ENCODE peak calls at places on chromosome 6, in five cellular contexts. One of them, this sample, is unnamed.

GRCh38 chr6:91476000-91476399 is 889.1 kb upstream of the MAP3K7 start:
- DNase-seq in endothelial cell of umbilical vein: peak
- DNase-seq in Karpas-422: no peak
- DNase-seq in GM23248: no peak
- DNase-seq in mammary epithelial cell: peak
- DNase-seq in this sample: peak

GRCh38 chr6:167835260-167835659 is 8.5 kb downstream of the AFDN start:
- DNase-seq in endothelial cell of umbilical vein: no peak
- DNase-seq in Karpas-422: no peak
- DNase-seq in GM23248: no peak
- DNase-seq in mammary epithelial cell: no peak
- DNase-seq in this sample: no peak

GRCh38 chr6:113383701-113384100 is 473.4 kb upstream of the MARCKS start:
- DNase-seq in endothelial cell of umbilical vein: no peak
- DNase-seq in Karpas-422: no peak
- DNase-seq in GM23248: no peak
- DNase-seq in mammary epithelial cell: no peak
- DNase-seq in this sample: no peak

GRCh38 chr6:143773503-143773902 is 69.6 kb upstream of the LTV1 start:
- DNase-seq in endothelial cell of umbilical vein: no peak
- DNase-seq in Karpas-422: no peak
- DNase-seq in GM23248: peak
- DNase-seq in mammary epithelial cell: no peak
- DNase-seq in this sample: no peak

GRCh38 chr6:41344865-41345264 is 9.5 kb downstream of the NCR2 start:
- DNase-seq in endothelial cell of umbilical vein: no peak
- DNase-seq in Karpas-422: no peak
- DNase-seq in GM23248: no peak
- DNase-seq in mammary epithelial cell: no peak
- DNase-seq in this sample: no peak

GRCh38 chr6:78629836-78630235 is 237.5 kb upstream of the IRAK1BP1 start:
- DNase-seq in endothelial cell of umbilical vein: no peak
- DNase-seq in Karpas-422: no peak
- DNase-seq in GM23248: no peak
- DNase-seq in mammary epithelial cell: no peak
- DNase-seq in this sample: no peak

GRCh38 chr6:110255356-110255755 is 75.1 kb downstream of the CDC40 start:
- DNase-seq in endothelial cell of umbilical vein: peak
- DNase-seq in Karpas-422: peak
- DNase-seq in GM23248: peak
- DNase-seq in mammary epithelial cell: peak
- DNase-seq in this sample: peak

GRCh38 chr6:17867880-17868279 is 119.6 kb downstream of the KIF13A start:
- DNase-seq in endothelial cell of umbilical vein: peak
- DNase-seq in Karpas-422: no peak
- DNase-seq in GM23248: peak
- DNase-seq in mammary epithelial cell: peak
- DNase-seq in this sample: peak

GRCh38 chr6:13383280-13384163 is 55.2 kb upstream of the TBC1D7 start:
- DNase-seq in endothelial cell of umbilical vein: no peak
- DNase-seq in Karpas-422: no peak
- DNase-seq in GM23248: peak
- DNase-seq in mammary epithelial cell: peak
- DNase-seq in this sample: peak

GRCh38 chr6:87907521-87907920 is 140.1 kb upstream of the SPACA1 start:
- DNase-seq in endothelial cell of umbilical vein: no peak
- DNase-seq in Karpas-422: no peak
- DNase-seq in GM23248: peak
- DNase-seq in mammary epithelial cell: peak
- DNase-seq in this sample: no peak

GRCh38 chr6:144346719-144347446 is 61.7 kb downstream of the UTRN start:
- DNase-seq in endothelial cell of umbilical vein: peak
- DNase-seq in Karpas-422: no peak
- DNase-seq in GM23248: peak
- DNase-seq in mammary epithelial cell: peak
- DNase-seq in this sample: peak

GRCh38 chr6:109867009-109867969 is 110.8 kb upstream of the GPR6 start:
- DNase-seq in endothelial cell of umbilical vein: peak
- DNase-seq in Karpas-422: no peak
- DNase-seq in GM23248: peak
- DNase-seq in mammary epithelial cell: no peak
- DNase-seq in this sample: no peak

DNA sequence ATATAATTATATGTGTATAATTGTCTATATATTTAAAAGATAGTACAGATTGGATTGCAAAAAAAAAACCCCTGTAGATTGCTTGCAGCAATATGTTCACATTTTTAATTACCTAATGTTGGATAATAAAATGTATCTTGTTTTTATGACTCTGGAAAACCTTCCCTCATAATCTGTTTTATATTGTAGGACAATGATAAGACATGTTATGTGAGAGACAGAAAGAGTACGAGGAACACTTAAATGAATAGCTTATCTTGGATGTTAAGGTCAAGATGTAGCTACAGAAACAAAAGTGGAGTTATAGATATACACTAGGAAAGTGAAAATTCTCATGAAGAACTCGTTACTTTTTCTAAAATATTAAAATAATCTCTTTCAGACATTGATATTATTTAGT is 691.6 kb upstream of the IMPG1 start:
- DNase-seq in endothelial cell of umbilical vein: no peak
- DNase-seq in Karpas-422: no peak
- DNase-seq in GM23248: no peak
- DNase-seq in mammary epithelial cell: no peak
- DNase-seq in this sample: no peak
- H3K9ac ChIP-seq in endothelial cell of umbilical vein: no peak
- H3K9ac ChIP-seq in Karpas-422: no peak
- H3K9ac ChIP-seq in GM23248: no peak
- H3K9ac ChIP-seq in mammary epithelial cell: no peak
- H3K9ac ChIP-seq in this sample: no peak

DNA sequence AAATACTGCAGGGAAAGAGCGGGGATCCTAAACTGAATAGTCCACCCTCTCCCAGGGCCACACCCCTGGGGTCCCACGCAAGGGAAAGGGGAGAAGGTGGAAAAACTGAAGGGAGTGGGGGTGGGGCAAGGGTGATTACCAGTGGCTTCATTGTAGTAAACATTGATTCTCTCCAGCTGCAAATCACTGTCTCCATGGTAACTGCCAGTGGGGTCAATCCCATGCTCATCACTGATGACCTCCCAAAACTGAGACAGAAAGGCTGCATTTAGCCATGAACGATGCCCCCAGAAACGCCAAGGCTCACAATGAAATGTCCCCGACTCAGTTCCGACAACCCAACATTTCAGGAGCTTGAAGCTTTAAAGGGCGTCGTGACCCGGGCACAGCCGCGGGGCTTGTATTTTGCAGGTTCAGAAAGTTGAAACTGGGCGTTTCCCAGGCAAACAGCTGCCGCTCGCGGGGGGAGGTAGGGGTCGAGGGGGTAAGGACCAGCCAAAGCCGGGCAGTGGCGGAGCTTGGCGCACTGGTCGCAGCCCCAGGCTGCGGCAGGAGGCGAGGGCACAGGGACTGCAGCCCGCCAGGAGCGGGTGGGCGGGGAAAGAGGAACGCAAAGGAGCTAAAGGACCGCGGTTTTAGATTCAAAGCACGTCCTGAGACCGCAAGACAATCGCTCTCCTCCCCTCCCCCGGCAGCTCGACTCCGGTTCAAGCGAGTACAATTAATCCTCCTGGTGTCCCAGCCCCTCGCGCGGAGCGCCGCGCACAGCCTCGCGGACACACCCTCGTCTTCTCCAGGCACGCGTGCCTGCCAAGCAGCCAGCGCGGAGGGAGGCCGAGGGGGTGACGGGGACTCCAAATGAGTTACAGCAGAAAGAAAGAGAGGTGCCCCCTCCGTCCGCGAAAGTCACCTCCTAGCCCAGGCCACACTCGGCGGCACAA is 761 bp downstream of the TUBB2B start:
- DNase-seq in endothelial cell of umbilical vein: no peak
- DNase-seq in Karpas-422: no peak
- DNase-seq in GM23248: peak
- DNase-seq in mammary epithelial cell: no peak
- DNase-seq in this sample: no peak
- H3K9ac ChIP-seq in endothelial cell of umbilical vein: no peak
- H3K9ac ChIP-seq in Karpas-422: no peak
- H3K9ac ChIP-seq in GM23248: peak
- H3K9ac ChIP-seq in mammary epithelial cell: no peak
- H3K9ac ChIP-seq in this sample: no peak

DNA sequence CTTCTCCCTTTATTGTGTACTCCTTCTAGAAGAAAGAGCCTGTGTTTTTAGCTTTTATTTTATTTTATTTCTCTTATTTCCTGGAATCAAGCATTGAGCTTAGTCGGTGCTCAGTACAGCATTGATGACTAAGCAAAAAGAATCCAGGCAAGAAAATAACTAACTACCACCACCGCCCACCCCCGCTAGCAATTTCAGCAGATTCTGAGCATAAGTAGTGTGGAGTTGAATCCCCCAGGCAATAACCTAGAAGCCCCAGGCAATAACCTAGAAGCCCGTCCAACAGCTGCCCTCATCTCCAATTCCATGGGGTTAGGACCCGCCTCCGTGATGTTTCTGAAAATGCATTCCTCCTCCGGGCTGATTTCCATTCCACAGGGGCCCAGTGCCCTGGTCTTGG is 258.0 kb upstream of the TAB2 start:
- DNase-seq in endothelial cell of umbilical vein: no peak
- DNase-seq in Karpas-422: no peak
- DNase-seq in GM23248: no peak
- DNase-seq in mammary epithelial cell: no peak
- DNase-seq in this sample: no peak
- H3K9ac ChIP-seq in endothelial cell of umbilical vein: no peak
- H3K9ac ChIP-seq in Karpas-422: no peak
- H3K9ac ChIP-seq in GM23248: no peak
- H3K9ac ChIP-seq in mammary epithelial cell: no peak
- H3K9ac ChIP-seq in this sample: no peak

GRCh38 chr6:161008245-161008644 is 16.7 kb downstream of the MAP3K4 start:
- DNase-seq in endothelial cell of umbilical vein: no peak
- DNase-seq in Karpas-422: no peak
- DNase-seq in GM23248: no peak
- DNase-seq in mammary epithelial cell: no peak
- DNase-seq in this sample: no peak

GRCh38 chr6:161010418-161010817 is 18.8 kb downstream of the MAP3K4 start:
- DNase-seq in endothelial cell of umbilical vein: no peak
- DNase-seq in Karpas-422: no peak
- DNase-seq in GM23248: peak
- DNase-seq in mammary epithelial cell: peak
- DNase-seq in this sample: peak

GRCh38 chr6:161013697-161014096 is 22.1 kb downstream of the MAP3K4 start:
- DNase-seq in endothelial cell of umbilical vein: no peak
- DNase-seq in Karpas-422: no peak
- DNase-seq in GM23248: no peak
- DNase-seq in mammary epithelial cell: no peak
- DNase-seq in this sample: no peak

GRCh38 chr6:161009991-161010390 is 18.4 kb downstream of the MAP3K4 start:
- DNase-seq in endothelial cell of umbilical vein: no peak
- DNase-seq in Karpas-422: no peak
- DNase-seq in GM23248: no peak
- DNase-seq in mammary epithelial cell: no peak
- DNase-seq in this sample: no peak

GRCh38 chr6:161011509-161012480 is 20.2 kb downstream of the MAP3K4 start:
- DNase-seq in endothelial cell of umbilical vein: peak
- DNase-seq in Karpas-422: no peak
- DNase-seq in GM23248: peak
- DNase-seq in mammary epithelial cell: no peak
- DNase-seq in this sample: no peak
- H3K9ac ChIP-seq in endothelial cell of umbilical vein: no peak
- H3K9ac ChIP-seq in Karpas-422: no peak
- H3K9ac ChIP-seq in GM23248: no peak
- H3K9ac ChIP-seq in mammary epithelial cell: no peak
- H3K9ac ChIP-seq in this sample: no peak

GRCh38 chr6:11213305-11214106 is 19.0 kb downstream of the NEDD9 start:
- DNase-seq in endothelial cell of umbilical vein: peak
- DNase-seq in Karpas-422: no peak
- DNase-seq in GM23248: peak
- DNase-seq in mammary epithelial cell: no peak
- DNase-seq in this sample: no peak
- H3K9ac ChIP-seq in endothelial cell of umbilical vein: peak
- H3K9ac ChIP-seq in Karpas-422: no peak
- H3K9ac ChIP-seq in GM23248: no peak
- H3K9ac ChIP-seq in mammary epithelial cell: no peak
- H3K9ac ChIP-seq in this sample: no peak

GRCh38 chr6:152300517-152300916 is 336.6 kb downstream of the SYNE1 start:
- DNase-seq in endothelial cell of umbilical vein: no peak
- DNase-seq in Karpas-422: peak
- DNase-seq in GM23248: no peak
- DNase-seq in mammary epithelial cell: no peak
- DNase-seq in this sample: no peak
- H3K9ac ChIP-seq in endothelial cell of umbilical vein: no peak
- H3K9ac ChIP-seq in Karpas-422: peak
- H3K9ac ChIP-seq in GM23248: no peak
- H3K9ac ChIP-seq in mammary epithelial cell: no peak
- H3K9ac ChIP-seq in this sample: no peak

DNA sequence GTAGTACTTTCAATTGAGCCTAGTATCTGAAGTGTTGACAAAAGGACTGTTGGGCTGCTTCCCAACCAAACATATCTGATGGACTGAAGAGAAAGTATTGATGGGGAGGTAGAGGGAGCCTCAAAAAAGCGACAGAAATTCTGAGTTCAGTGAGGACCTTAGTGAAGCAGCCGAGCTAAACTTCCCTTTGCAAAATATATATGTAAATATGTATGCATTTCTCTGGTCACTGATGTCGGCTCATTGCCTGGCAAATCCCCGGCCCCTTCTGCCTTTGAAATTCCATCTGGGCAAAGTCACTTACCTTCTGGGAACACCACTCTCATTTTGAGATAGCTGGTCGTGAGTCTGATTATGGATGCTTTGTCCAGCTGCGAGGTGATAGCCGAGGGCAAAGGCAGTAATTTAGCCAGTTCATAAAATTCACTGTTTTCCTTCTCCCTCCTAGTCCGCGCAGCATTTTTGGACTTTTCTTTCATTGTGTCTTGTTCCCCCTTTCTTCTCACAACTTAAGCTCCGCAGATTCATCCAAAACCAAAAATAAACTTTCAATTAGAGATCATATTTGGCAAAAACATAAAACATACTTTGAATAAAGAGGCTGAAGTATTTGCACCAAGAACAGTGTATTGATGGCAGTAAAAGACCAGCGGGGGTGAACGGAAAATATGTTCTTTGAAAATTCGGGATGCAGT is 1.6 kb downstream of the SIM1 start:
- DNase-seq in endothelial cell of umbilical vein: peak
- DNase-seq in Karpas-422: no peak
- DNase-seq in GM23248: no peak
- DNase-seq in mammary epithelial cell: no peak
- DNase-seq in this sample: no peak
- H3K9ac ChIP-seq in endothelial cell of umbilical vein: no peak
- H3K9ac ChIP-seq in Karpas-422: no peak
- H3K9ac ChIP-seq in GM23248: no peak
- H3K9ac ChIP-seq in mammary epithelial cell: no peak
- H3K9ac ChIP-seq in this sample: no peak

This sample was measured in PC-3.